ENCODE peak calls at places on chromosome 6, in five cellular contexts. F, I, P, N and J are unnamed samples.

GRCh38 chr6:42030585-42031506 is 19.5 kb upstream of the TAF8 start:
- DNase-seq in N (peak), P (peak), I (no peak), F (peak), J (no peak)

GRCh38 chr6:17885889-17886576 is 101.4 kb downstream of the KIF13A start:
- DNase-seq in P (peak), I (no peak), F (no peak), N (no peak), J (no peak)

GRCh38 chr6:73604020-73604419 is 49.8 kb downstream of the SLC17A5 start:
- DNase-seq in N (no peak), I (no peak), F (no peak), P (no peak), J (no peak)

GRCh38 chr6:26550250-26550993 is 12.3 kb downstream of the HMGN4 start:
- DNase-seq in P (peak), I (peak), N (peak), F (peak), J (peak)

GRCh38 chr6:126786262-126786661 is 332.2 kb upstream of the RSPO3 start:
- DNase-seq in N (no peak), I (no peak), F (no peak), P (peak), J (peak)

GRCh38 chr6:12208190-12208589 is 82.0 kb upstream of the EDN1 start:
- DNase-seq in F (no peak), N (no peak), I (no peak), P (peak), J (peak)

GRCh38 chr6:137717074-137718073 is 149.7 kb upstream of the TNFAIP3 start:
- DNase-seq in P (peak), F (no peak), I (no peak), N (peak), J (no peak)

GRCh38 chr6:143136647-143137046 is 76.0 kb downstream of the AIG1 start:
- DNase-seq in F (no peak), I (no peak), P (no peak), N (peak), J (no peak)

GRCh38 chr6:170111816-170112582 is 178.9 kb downstream of the DLL1 start:
- DNase-seq in I (no peak), F (no peak), P (no peak), N (no peak), J (no peak)

GRCh38 chr6:140079328-140079727 is 704.9 kb upstream of the CITED2 start:
- DNase-seq in N (no peak), P (peak), I (no peak), F (no peak), J (peak)

GRCh38 chr6:140160494-140160893 is 786.0 kb upstream of the CITED2 start:
- DNase-seq in I (no peak), N (no peak), P (no peak), F (no peak), J (no peak)

GRCh38 chr6:28659250-28659566 is 133.5 kb downstream of the GPX5 start:
- DNase-seq in F (no peak), P (no peak), N (no peak), I (no peak), J (no peak)

DNA sequence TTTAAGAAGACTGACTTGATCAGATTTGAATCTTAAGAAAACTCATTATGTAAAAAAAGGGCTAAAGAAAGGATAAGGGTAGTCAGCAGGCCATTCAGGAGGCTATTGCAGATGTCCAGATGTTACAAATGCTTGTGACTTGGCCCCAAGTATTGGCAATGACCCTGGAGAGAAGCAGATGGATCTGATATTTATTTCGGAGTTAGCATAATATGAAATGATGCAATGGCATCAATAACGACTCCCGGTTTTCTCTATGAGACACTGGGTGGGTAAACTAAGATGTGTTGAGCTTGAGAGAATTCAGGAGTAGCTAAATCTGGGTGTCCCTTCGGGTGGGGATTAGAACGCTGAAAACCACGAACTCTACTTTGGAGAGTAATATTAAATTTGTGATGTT is 149.7 kb downstream of the LAMA2 start:
- DNase-seq in I (no peak), F (no peak), N (no peak), P (no peak), J (peak)
- H2AFZ ChIP-seq in I (no peak), F (no peak), N (no peak), P (no peak), J (peak)

DNA sequence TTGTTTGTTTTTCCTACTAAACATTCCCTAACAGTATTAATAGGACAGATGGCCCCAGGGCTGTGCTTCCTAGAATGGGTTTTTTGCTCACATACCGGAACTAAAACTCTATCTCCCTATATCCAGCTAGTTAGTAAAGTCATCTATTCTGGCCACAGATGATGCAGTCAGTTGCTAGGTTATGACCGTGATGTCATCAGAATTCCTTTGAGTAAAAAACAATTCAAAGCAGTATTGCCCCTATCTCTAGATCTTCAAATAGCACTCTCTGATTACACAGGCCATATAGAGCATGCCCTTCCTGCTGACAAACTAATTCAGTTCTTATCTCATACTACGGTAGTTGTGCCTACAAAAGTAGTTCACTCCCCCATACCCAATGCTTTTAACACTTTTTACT is 17.9 kb upstream of the ZNF451 start:
- DNase-seq in F (no peak), P (peak), I (no peak), N (no peak), J (no peak)
- H2AFZ ChIP-seq in F (no peak), P (no peak), I (no peak), N (no peak), J (no peak)

GRCh38 chr6:161117329-161117707 is 125.7 kb downstream of the MAP3K4 start:
- DNase-seq in F (no peak), P (no peak), N (no peak), I (no peak), J (no peak)

GRCh38 chr6:161111256-161111655 is 119.7 kb downstream of the MAP3K4 start:
- DNase-seq in N (no peak), I (no peak), P (no peak), F (no peak), J (no peak)

GRCh38 chr6:161117942-161118341 is 126.4 kb downstream of the MAP3K4 start:
- DNase-seq in P (no peak), I (no peak), F (no peak), N (no peak), J (no peak)

GRCh38 chr6:161115468-161115867 is 123.9 kb downstream of the MAP3K4 start:
- DNase-seq in P (no peak), N (no peak), F (no peak), I (no peak), J (no peak)

GRCh38 chr6:161116554-161117328 is 125.2 kb downstream of the MAP3K4 start:
- DNase-seq in I (no peak), N (no peak), F (no peak), P (no peak), J (no peak)
- H2AFZ ChIP-seq in I (no peak), N (no peak), F (no peak), P (no peak), J (no peak)

GRCh38 chr6:10412165-10412947 is 2.5 kb downstream of the TFAP2A start:
- DNase-seq in P (peak), F (peak), I (no peak), N (peak), J (peak)

GRCh38 chr6:10415593-10416480 is 963 bp upstream of the TFAP2A start:
- DNase-seq in N (no peak), F (no peak), P (no peak), I (no peak), J (no peak)

GRCh38 chr6:10414766-10415592 is at the start of gene TFAP2A:
- DNase-seq in F (no peak), N (peak), I (no peak), P (peak), J (peak)

GRCh38 chr6:10412948-10413849 is 1.7 kb downstream of the TFAP2A start:
- DNase-seq in N (peak), F (peak), P (no peak), I (no peak), J (peak)

GRCh38 chr6:10413850-10414765 is 766 bp downstream of the TFAP2A start:
- DNase-seq in N (peak), F (no peak), P (no peak), I (no peak), J (peak)
- H2AFZ ChIP-seq in N (no peak), F (no peak), P (no peak), I (no peak), J (peak)

GRCh38 chr6:16305788-16306187 is 67.4 kb downstream of the GMPR start:
- DNase-seq in F (no peak), N (no peak), P (no peak), I (no peak), J (no peak)
- H2AFZ ChIP-seq in F (no peak), N (peak), P (no peak), I (no peak), J (no peak)

GRCh38 chr6:129029778-129030177 is 146.8 kb downstream of the LAMA2 start:
- DNase-seq in I (no peak), N (peak), F (no peak), P (no peak), J (peak)
- H2AFZ ChIP-seq in I (no peak), N (no peak), F (no peak), P (no peak), J (no peak)